ENCODE peak calls at places on chromosomes 7 and 10, in six cellular contexts. S, V, G, Y, W and X are unnamed samples. For H3K4me1, the result is how much of the 10 kb centered on the place peaks cover.

GRCh38 chr7:150881189-150881588 is 28.9 kb downstream of the AOC1 start:
- DNase-seq in V (no peak), G (no peak), S (no peak), Y (no peak), W (no peak), X (no peak)

GRCh38 chr7:77995717-77996116 is 197.1 kb downstream of the PHTF2 start:
- DNase-seq in G (no peak), V (peak), S (peak), W (no peak), Y (peak), X (no peak)

GRCh38 chr7:11327633-11328032 is 354.0 kb downstream of the PHF14 start:
- DNase-seq in W (no peak), G (no peak), Y (no peak), S (no peak), V (no peak), X (peak)

GRCh38 chr10:69061305-69062161 is 26.4 kb upstream of the SRGN start:
- DNase-seq in S (peak), V (no peak), W (peak), Y (no peak), G (peak), X (peak)

GRCh38 chr7:150502519-150502918 is 12.2 kb upstream of the GIMAP7 start:
- DNase-seq in W (no peak), G (no peak), S (no peak), V (no peak), Y (no peak), X (no peak)

GRCh38 chr7:17236603-17237002 is 61.8 kb upstream of the AHR start:
- DNase-seq in V (no peak), Y (no peak), W (no peak), G (no peak), S (no peak), X (no peak)

GRCh38 chr10:95121904-95122303 is 52.6 kb upstream of the CYP2C8 start:
- DNase-seq in G (no peak), V (no peak), W (no peak), S (no peak), Y (no peak), X (no peak)

GRCh38 chr7:98365863-98366561 is 34.9 kb downstream of the BAIAP2L1 start:
- DNase-seq in S (no peak), V (no peak), W (no peak), G (no peak), Y (no peak), X (no peak)

GRCh38 chr10:101771380-101771779 is 4.5 kb downstream of the FGF8 start:
- DNase-seq in Y (no peak), S (no peak), V (no peak), G (no peak), W (no peak), X (no peak)

GRCh38 chr10:96606216-96606615 is 19.4 kb upstream of the TM9SF3 start:
- DNase-seq in W (no peak), S (no peak), G (no peak), Y (no peak), V (no peak), X (peak)

GRCh38 chr10:101525848-101526247 is 62.2 kb downstream of the POLL start:
- DNase-seq in W (no peak), G (no peak), S (no peak), Y (no peak), V (no peak), X (no peak)

GRCh38 chr7:152850420-152850819 is 90.9 kb downstream of the ACTR3B start:
- DNase-seq in S (no peak), G (no peak), V (no peak), W (no peak), Y (no peak), X (no peak)

GRCh38 chr7:148380581-148381419 is 209.8 kb upstream of the C7orf33 start:
- DNase-seq in Y (no peak), W (no peak), G (no peak), V (no peak), S (no peak), X (no peak)

GRCh38 chr10:113129117-113129516 is 179.1 kb downstream of the TCF7L2 start:
- DNase-seq in Y (no peak), S (no peak), G (no peak), V (peak), W (no peak), X (no peak)

GRCh38 chr7:85290252-85290651 is 103.4 kb upstream of the SEMA3D start:
- DNase-seq in Y (peak), G (no peak), S (no peak), W (no peak), V (no peak), X (no peak)

GRCh38 chr7:116967983-116968382 is 14.7 kb downstream of the ST7 start:
- DNase-seq in W (no peak), V (no peak), S (no peak), Y (no peak), G (no peak), X (no peak)

GRCh38 chr7:116968626-116969025 is 15.3 kb downstream of the ST7 start:
- DNase-seq in G (no peak), V (no peak), S (no peak), Y (no peak), W (no peak), X (no peak)

GRCh38 chr7:116969371-116969902 is 16.1 kb downstream of the ST7 start:
- DNase-seq in V (no peak), S (no peak), G (no peak), Y (no peak), W (no peak), X (no peak)

GRCh38 chr7:116970148-116970910 is 17.0 kb downstream of the ST7 start:
- DNase-seq in Y (no peak), G (no peak), W (no peak), S (no peak), V (no peak), X (no peak)

DNA sequence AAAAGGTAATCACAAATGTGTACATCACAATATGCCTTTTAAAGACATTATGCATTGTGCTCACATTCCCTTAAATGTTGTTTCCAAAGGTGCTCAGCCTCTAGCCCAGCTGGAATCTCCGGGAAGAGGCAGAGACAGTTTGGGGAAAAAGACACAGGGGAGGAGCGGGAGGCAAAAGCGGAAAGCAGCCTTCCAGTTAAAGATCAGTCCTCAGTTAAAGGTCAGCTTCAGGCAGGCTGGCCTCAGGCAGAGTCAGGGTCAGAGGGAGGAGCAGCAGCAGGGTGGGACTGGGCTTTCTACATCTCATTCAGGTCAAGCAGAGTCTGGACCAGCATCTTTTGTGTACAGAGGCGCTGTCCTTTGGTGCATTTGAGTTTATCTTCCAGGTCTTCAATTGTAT is 18.6 kb downstream of the ST7 start:
- DNase-seq in W (no peak), V (no peak), Y (no peak), S (no peak), G (no peak), X (no peak)
- TF ChIP-seq CTCF in W (no peak), V (no peak), Y (no peak), S (no peak), G (no peak), X (no peak)

DNA sequence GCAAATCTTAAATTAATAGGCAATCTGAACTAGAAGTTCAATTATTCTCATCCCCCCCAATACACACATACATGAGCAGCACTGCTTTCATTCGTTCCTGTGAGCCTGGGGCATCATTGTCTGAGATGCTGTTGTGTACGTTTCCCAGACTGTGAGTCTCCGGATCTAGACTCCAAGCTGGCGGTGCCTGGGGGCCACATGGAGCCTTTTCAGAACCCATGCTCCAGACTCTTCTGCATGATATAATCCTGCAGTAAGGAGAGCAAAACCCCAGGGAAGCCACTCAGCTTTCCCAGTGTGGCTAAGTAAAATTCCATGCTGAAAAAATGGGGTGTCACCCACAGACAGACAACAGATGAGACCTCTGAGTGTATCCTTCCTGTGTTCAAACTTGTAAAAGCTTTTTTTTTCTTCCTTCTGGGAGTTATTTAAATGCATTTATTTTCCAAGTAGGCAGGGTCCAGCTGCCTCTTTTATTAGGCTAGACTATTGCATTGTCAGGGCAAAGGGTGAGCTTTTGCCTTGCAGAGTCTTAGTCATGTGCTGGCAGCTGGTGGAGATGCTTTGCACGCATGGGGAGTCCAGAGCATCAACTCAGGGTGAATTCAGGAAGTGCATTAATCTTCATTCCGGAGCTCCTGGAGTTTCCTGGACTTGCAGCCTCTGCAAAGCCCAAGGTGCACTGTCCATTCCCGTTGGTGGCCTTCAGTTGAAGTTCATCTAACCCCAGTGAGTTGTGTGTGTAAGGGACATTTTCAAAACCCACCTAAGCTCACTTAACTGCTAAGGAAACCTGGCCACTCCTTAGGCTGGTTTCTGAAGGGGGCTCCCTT is 185.7 kb upstream of the ADO start:
- DNase-seq in W (no peak), S (peak), G (peak), V (no peak), Y (peak), X (no peak)
- H3K4me1 ChIP-seq in W (under half), S (under half), G (under half), V (under half), Y (under half), X (under half)

DNA sequence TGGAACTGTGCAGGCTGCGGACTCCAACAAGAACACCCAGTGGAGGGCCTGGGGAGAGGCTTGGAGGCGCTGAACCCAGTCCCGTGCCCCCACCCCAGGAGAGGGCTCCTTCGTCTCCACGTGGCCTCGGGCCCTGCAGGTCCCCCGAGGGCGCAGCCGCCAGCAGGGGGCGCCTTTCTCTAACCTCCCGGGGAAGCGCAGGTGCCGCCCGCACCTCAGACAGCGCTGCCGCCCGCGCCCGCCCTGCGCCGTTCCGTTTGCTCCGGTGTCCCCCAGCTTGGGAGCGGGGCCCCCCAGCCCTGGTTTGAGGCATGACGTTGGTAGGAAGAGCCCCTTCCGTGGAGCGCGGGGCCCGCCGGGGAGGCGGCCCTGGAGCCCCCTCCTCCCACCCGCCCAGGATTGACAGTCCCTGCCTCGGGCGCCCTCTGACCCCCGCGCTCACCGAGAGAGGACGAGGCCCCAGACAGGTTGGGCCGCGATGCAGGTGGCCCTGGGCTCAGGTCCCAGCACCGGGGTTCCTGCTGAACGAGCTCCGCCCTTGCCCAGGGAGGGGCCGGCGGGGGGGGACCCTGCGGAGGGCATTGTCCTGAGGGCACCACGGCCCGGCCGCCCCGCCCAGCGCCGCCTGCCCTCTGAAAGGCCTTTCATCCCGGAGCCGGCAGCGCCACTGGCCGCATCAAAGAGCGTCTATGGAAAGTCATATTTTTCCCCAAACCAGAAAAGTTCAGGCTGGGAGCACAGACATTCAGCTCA is 42.9 kb downstream of the FOXL3 start:
- DNase-seq in W (peak), Y (no peak), S (peak), G (peak), V (peak), X (peak)
- TF ChIP-seq CTCF in W (peak), Y (peak), S (peak), G (peak), V (peak), X (peak)

DNA sequence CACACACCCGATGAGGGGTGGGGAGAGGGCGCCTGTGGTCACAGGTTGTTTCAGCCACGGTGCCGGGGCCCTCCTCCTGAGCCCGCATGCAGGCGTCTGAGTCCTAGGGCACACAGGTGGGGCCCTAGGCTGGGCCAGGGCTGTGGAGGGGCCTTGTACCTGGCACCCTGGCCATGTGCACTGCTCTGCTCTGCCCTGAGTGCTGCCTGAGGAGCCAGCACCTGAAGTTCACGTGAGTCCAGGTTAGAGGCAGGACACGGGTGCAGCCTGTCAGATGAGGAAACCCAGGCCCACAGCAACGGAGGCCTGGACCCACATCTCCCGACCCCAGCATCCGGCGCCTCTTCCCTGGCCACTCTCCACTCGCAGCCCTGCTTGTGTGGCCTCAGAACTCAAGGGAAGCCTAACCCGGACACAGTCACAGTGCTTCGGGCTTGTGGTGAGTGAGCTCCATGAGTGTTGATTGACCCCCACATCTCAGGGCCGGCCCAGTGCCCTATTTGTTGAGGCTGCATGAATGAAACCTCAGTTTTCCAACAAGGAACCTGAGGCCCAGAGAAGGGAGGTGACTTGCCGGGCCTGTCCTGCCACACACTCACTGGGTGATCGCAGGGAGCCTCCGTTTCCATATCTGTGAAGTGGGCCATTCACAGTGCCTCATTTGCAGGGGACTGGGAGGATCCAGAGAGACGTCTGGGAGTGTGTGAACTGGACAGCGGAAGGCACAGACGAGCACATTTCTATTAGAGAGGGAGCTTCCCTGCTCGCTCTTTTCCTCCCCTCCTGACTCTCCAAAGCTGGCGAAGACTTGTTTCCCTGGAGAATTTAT is 39.6 kb downstream of the PPIF start:
- DNase-seq in V (no peak), S (no peak), Y (no peak), G (peak), W (peak), X (no peak)
- H3K4me1 ChIP-seq in V (under half), S (under half), Y (under half), G (under half), W (under half), X (under half)

DNA sequence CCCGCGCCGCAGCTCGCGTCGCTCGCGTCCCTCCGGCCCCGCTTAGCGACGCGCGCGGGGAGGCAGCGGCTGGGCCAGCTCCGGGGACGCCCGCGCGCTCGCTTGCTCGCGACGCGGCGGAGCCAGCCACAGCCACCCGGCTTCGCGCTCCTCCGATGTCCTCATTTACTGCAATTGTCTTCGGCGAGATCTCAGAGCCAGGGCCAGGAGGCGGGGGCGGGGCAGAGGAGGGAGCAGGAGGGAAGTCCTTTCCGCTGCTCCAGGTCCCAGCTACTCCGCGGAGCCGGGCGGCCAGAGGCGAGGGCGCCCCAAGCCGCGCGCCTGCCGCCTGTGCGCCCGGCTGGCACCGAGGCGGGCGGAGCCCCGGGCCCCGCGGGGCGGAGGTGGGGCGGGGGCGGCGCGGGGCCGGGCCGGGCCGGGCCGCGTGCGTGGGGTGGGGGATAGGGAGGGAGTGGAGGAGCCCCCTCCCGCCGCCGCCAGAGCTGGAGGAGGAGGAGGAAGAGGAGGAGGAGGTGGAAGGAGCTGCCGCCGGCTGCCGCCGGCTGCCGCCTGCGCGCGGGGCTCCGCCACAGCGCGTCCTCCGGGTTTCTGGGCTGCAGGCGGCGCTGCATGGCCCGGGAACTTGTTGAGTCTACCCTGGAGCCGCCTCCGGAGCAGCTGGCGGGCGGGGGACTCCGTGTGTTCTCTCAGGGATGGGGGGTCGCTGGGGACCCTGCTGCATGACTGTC is at the start of gene INSYN2A:
- DNase-seq in Y (no peak), S (peak), G (no peak), W (no peak), V (peak), X (peak)
- TF ChIP-seq CTCF in Y (no peak), S (peak), G (no peak), W (no peak), V (peak), X (peak)

GRCh38 chr7:51309361-51310130 is 7.1 kb downstream of the COBL start:
- DNase-seq in S (no peak), V (no peak), W (peak), Y (no peak), G (no peak), X (no peak)
- H3K4me1 ChIP-seq in S (under half), V (under half), W (under half), Y (under half), G (under half), X (under half)

GRCh38 chr10:24353319-24353718 is 144.4 kb downstream of the KIAA1217 start:
- DNase-seq in Y (no peak), S (no peak), V (no peak), G (no peak), W (no peak), X (no peak)
- TF ChIP-seq CTCF in Y (no peak), S (no peak), V (no peak), G (no peak), W (no peak), X (no peak)

GRCh38 chr7:142563470-142563869 is 185.8 kb upstream of the PRSS1 start:
- DNase-seq in V (no peak), G (no peak), S (no peak), W (no peak), Y (no peak), X (no peak)

GRCh38 chr7:142557971-142558582 is 191.2 kb upstream of the PRSS1 start:
- DNase-seq in Y (peak), V (peak), W (no peak), S (peak), G (no peak), X (no peak)

GRCh38 chr7:142556745-142557144 is 192.5 kb upstream of the PRSS1 start:
- DNase-seq in S (peak), Y (no peak), G (peak), W (peak), V (peak), X (peak)

GRCh38 chr7:142562688-142563087 is 186.6 kb upstream of the PRSS1 start:
- DNase-seq in V (no peak), S (no peak), Y (no peak), W (no peak), G (no peak), X (no peak)

DNA sequence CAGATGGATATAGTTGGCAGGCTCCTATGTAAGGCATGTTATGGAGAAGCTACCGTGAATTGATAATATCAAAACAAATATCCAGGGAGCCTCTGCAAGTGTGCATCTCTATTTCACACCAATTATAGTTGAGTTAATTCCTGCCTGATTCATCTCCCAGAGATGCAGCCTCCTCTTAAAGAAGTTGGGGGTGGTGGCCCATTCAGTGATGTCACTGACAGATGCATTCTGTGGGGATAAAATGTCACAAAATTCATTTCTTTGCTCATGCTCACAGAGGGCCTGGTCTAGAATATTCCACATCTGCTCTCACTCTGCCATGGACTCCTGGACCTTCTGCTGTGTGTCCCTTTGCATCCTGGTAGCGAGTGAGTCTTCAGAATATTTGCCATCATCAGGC is 189.1 kb upstream of the PRSS1 start:
- DNase-seq in S (no peak), Y (no peak), W (no peak), V (no peak), G (no peak), X (peak)
- H3K4me1 ChIP-seq in S (under half), Y (under half), W (under half), V (under half), G (under half), X (under half)